ENCODE peak calls at places on chromosome 17, in eight cellular contexts. One of them, this sample, is unnamed.

GRCh38 chr17:10512856-10513255 is 5.5 kb downstream of the MYH1 start:
- DNase-seq in GM23338: no peak
- DNase-seq in CD8-positive, alpha-beta T cell: no peak
- DNase-seq in naive thymus-derived CD4-positive, alpha-beta T cell: no peak
- DNase-seq in A549: no peak
- DNase-seq in upper lobe of right lung: no peak
- DNase-seq in dorsolateral prefrontal cortex: no peak
- DNase-seq in esophagus muscularis mucosa: no peak
- DNase-seq in this sample: no peak

GRCh38 chr17:64688481-64688880 is 26.4 kb upstream of the SMURF2 start:
- DNase-seq in GM23338: no peak
- DNase-seq in upper lobe of right lung: no peak
- DNase-seq in naive thymus-derived CD4-positive, alpha-beta T cell: no peak
- DNase-seq in A549: no peak
- DNase-seq in CD8-positive, alpha-beta T cell: no peak
- DNase-seq in esophagus muscularis mucosa: no peak
- DNase-seq in dorsolateral prefrontal cortex: no peak
- DNase-seq in this sample: no peak

GRCh38 chr17:27496501-27496943 is 40.3 kb downstream of the KSR1 start:
- DNase-seq in CD8-positive, alpha-beta T cell: no peak
- DNase-seq in esophagus muscularis mucosa: no peak
- DNase-seq in dorsolateral prefrontal cortex: no peak
- DNase-seq in upper lobe of right lung: peak
- DNase-seq in GM23338: peak
- DNase-seq in naive thymus-derived CD4-positive, alpha-beta T cell: no peak
- DNase-seq in A549: peak
- DNase-seq in this sample: peak

GRCh38 chr17:6674586-6674985 is 23.0 kb downstream of the C17orf100 start:
- DNase-seq in A549: no peak
- DNase-seq in naive thymus-derived CD4-positive, alpha-beta T cell: no peak
- DNase-seq in CD8-positive, alpha-beta T cell: no peak
- DNase-seq in esophagus muscularis mucosa: no peak
- DNase-seq in upper lobe of right lung: no peak
- DNase-seq in GM23338: no peak
- DNase-seq in dorsolateral prefrontal cortex: no peak
- DNase-seq in this sample: no peak

GRCh38 chr17:47197821-47198220 is 8.7 kb upstream of the CDC27 start:
- DNase-seq in upper lobe of right lung: no peak
- DNase-seq in esophagus muscularis mucosa: no peak
- DNase-seq in A549: no peak
- DNase-seq in naive thymus-derived CD4-positive, alpha-beta T cell: no peak
- DNase-seq in dorsolateral prefrontal cortex: no peak
- DNase-seq in CD8-positive, alpha-beta T cell: no peak
- DNase-seq in GM23338: no peak
- DNase-seq in this sample: peak

GRCh38 chr17:47990962-47991731 is 20.2 kb downstream of the CDK5RAP3 start:
- DNase-seq in upper lobe of right lung: no peak
- DNase-seq in CD8-positive, alpha-beta T cell: no peak
- DNase-seq in GM23338: peak
- DNase-seq in A549: no peak
- DNase-seq in esophagus muscularis mucosa: no peak
- DNase-seq in dorsolateral prefrontal cortex: no peak
- DNase-seq in naive thymus-derived CD4-positive, alpha-beta T cell: no peak
- DNase-seq in this sample: peak

GRCh38 chr17:28057731-28058246 is 15.3 kb downstream of the NLK start:
- DNase-seq in A549: peak
- DNase-seq in naive thymus-derived CD4-positive, alpha-beta T cell: no peak
- DNase-seq in upper lobe of right lung: no peak
- DNase-seq in GM23338: no peak
- DNase-seq in CD8-positive, alpha-beta T cell: no peak
- DNase-seq in dorsolateral prefrontal cortex: no peak
- DNase-seq in esophagus muscularis mucosa: no peak
- DNase-seq in this sample: peak

GRCh38 chr17:8941520-8941919 is 24.0 kb downstream of the PIK3R5 start:
- DNase-seq in GM23338: no peak
- DNase-seq in CD8-positive, alpha-beta T cell: peak
- DNase-seq in dorsolateral prefrontal cortex: no peak
- DNase-seq in A549: no peak
- DNase-seq in esophagus muscularis mucosa: no peak
- DNase-seq in naive thymus-derived CD4-positive, alpha-beta T cell: no peak
- DNase-seq in upper lobe of right lung: peak
- DNase-seq in this sample: no peak

GRCh38 chr17:47724705-47725104 is 8.3 kb upstream of the TBX21 start:
- DNase-seq in dorsolateral prefrontal cortex: no peak
- DNase-seq in A549: no peak
- DNase-seq in GM23338: no peak
- DNase-seq in esophagus muscularis mucosa: no peak
- DNase-seq in naive thymus-derived CD4-positive, alpha-beta T cell: no peak
- DNase-seq in upper lobe of right lung: no peak
- DNase-seq in CD8-positive, alpha-beta T cell: no peak
- DNase-seq in this sample: no peak

GRCh38 chr17:38751144-38751802 is 1.3 kb upstream of the PSMB3 start:
- DNase-seq in esophagus muscularis mucosa: no peak
- DNase-seq in naive thymus-derived CD4-positive, alpha-beta T cell: no peak
- DNase-seq in dorsolateral prefrontal cortex: no peak
- DNase-seq in A549: peak
- DNase-seq in GM23338: no peak
- DNase-seq in CD8-positive, alpha-beta T cell: no peak
- DNase-seq in upper lobe of right lung: no peak
- DNase-seq in this sample: peak

GRCh38 chr17:74211141-74211928 is 2.0 kb upstream of the TTYH2 start:
- DNase-seq in dorsolateral prefrontal cortex: no peak
- DNase-seq in CD8-positive, alpha-beta T cell: no peak
- DNase-seq in esophagus muscularis mucosa: no peak
- DNase-seq in A549: no peak
- DNase-seq in naive thymus-derived CD4-positive, alpha-beta T cell: no peak
- DNase-seq in GM23338: peak
- DNase-seq in upper lobe of right lung: no peak
- DNase-seq in this sample: peak

GRCh38 chr17:78495634-78496033 is 81.6 kb downstream of the DNAH17 start:
- DNase-seq in upper lobe of right lung: peak
- DNase-seq in esophagus muscularis mucosa: no peak
- DNase-seq in A549: no peak
- DNase-seq in GM23338: no peak
- DNase-seq in dorsolateral prefrontal cortex: no peak
- DNase-seq in naive thymus-derived CD4-positive, alpha-beta T cell: no peak
- DNase-seq in CD8-positive, alpha-beta T cell: no peak
- DNase-seq in this sample: no peak

GRCh38 chr17:49361129-49361901 is 735 bp downstream of the ZNF652 start:
- DNase-seq in CD8-positive, alpha-beta T cell: peak
- DNase-seq in dorsolateral prefrontal cortex: peak
- DNase-seq in naive thymus-derived CD4-positive, alpha-beta T cell: peak
- DNase-seq in esophagus muscularis mucosa: no peak
- DNase-seq in A549: peak
- DNase-seq in GM23338: peak
- DNase-seq in upper lobe of right lung: peak
- DNase-seq in this sample: peak

GRCh38 chr17:47621293-47622178 is 28.2 kb upstream of the KPNB1 start:
- DNase-seq in A549: peak
- DNase-seq in naive thymus-derived CD4-positive, alpha-beta T cell: no peak
- DNase-seq in upper lobe of right lung: no peak
- DNase-seq in GM23338: peak
- DNase-seq in esophagus muscularis mucosa: no peak
- DNase-seq in dorsolateral prefrontal cortex: peak
- DNase-seq in CD8-positive, alpha-beta T cell: no peak
- DNase-seq in this sample: peak

GRCh38 chr17:36545093-36545464 is 360 bp downstream of the GGNBP2 start:
- DNase-seq in GM23338: no peak
- DNase-seq in CD8-positive, alpha-beta T cell: no peak
- DNase-seq in esophagus muscularis mucosa: peak
- DNase-seq in upper lobe of right lung: no peak
- DNase-seq in dorsolateral prefrontal cortex: no peak
- DNase-seq in naive thymus-derived CD4-positive, alpha-beta T cell: no peak
- DNase-seq in A549: no peak
- DNase-seq in this sample: no peak

GRCh38 chr17:2693561-2694380 is 17.8 kb downstream of the CLUH start:
- DNase-seq in upper lobe of right lung: peak
- DNase-seq in A549: no peak
- DNase-seq in CD8-positive, alpha-beta T cell: no peak
- DNase-seq in dorsolateral prefrontal cortex: peak
- DNase-seq in GM23338: no peak
- DNase-seq in esophagus muscularis mucosa: no peak
- DNase-seq in naive thymus-derived CD4-positive, alpha-beta T cell: no peak
- DNase-seq in this sample: no peak

GRCh38 chr17:57915980-57916757 is 39.0 kb downstream of the CUEDC1 start:
- DNase-seq in CD8-positive, alpha-beta T cell: no peak
- DNase-seq in esophagus muscularis mucosa: no peak
- DNase-seq in naive thymus-derived CD4-positive, alpha-beta T cell: no peak
- DNase-seq in upper lobe of right lung: no peak
- DNase-seq in A549: no peak
- DNase-seq in GM23338: peak
- DNase-seq in dorsolateral prefrontal cortex: no peak
- DNase-seq in this sample: peak

GRCh38 chr17:2994441-2994840 is 69.0 kb downstream of the OR1D5 start:
- DNase-seq in CD8-positive, alpha-beta T cell: no peak
- DNase-seq in esophagus muscularis mucosa: no peak
- DNase-seq in A549: no peak
- DNase-seq in dorsolateral prefrontal cortex: no peak
- DNase-seq in upper lobe of right lung: peak
- DNase-seq in GM23338: no peak
- DNase-seq in naive thymus-derived CD4-positive, alpha-beta T cell: no peak
- DNase-seq in this sample: no peak

GRCh38 chr17:28528329-28529011 is 22.3 kb downstream of the FOXN1 start:
- DNase-seq in A549: no peak
- DNase-seq in CD8-positive, alpha-beta T cell: no peak
- DNase-seq in esophagus muscularis mucosa: no peak
- DNase-seq in naive thymus-derived CD4-positive, alpha-beta T cell: no peak
- DNase-seq in upper lobe of right lung: no peak
- DNase-seq in dorsolateral prefrontal cortex: no peak
- DNase-seq in GM23338: peak
- DNase-seq in this sample: no peak

GRCh38 chr17:60390223-60390622 is 1.7 kb downstream of the USP32 start:
- DNase-seq in A549: no peak
- DNase-seq in CD8-positive, alpha-beta T cell: no peak
- DNase-seq in upper lobe of right lung: no peak
- DNase-seq in GM23338: no peak
- DNase-seq in naive thymus-derived CD4-positive, alpha-beta T cell: no peak
- DNase-seq in dorsolateral prefrontal cortex: no peak
- DNase-seq in esophagus muscularis mucosa: no peak
- DNase-seq in this sample: no peak
- H3K4me3 ChIP-seq in A549: peak
- H3K4me3 ChIP-seq in CD8-positive, alpha-beta T cell: no peak
- H3K4me3 ChIP-seq in upper lobe of right lung: peak
- H3K4me3 ChIP-seq in GM23338: peak
- H3K4me3 ChIP-seq in naive thymus-derived CD4-positive, alpha-beta T cell: no peak
- H3K4me3 ChIP-seq in dorsolateral prefrontal cortex: peak
- H3K4me3 ChIP-seq in esophagus muscularis mucosa: peak
- H3K4me3 ChIP-seq in this sample: no peak

DNA sequence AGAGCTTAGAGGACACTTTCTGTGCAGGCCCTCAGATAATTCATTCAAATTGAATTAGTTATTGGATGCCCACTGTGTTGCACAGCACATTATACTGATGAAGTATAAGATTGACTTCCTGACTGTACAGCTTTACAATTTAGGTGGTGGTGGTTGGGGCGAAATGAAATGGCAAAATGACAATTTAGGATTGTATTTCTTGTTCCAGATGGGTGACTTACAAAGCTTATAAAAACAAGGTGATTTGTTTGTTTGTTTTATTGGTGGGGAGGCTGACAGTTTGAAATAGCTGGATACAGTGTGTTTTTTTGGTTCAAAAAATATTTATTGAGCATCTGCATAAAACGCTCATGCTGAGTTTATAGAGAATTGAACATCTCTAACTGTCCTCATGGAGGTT is 1.6 kb downstream of the MAP2K4 start:
- DNase-seq in CD8-positive, alpha-beta T cell: no peak
- DNase-seq in dorsolateral prefrontal cortex: no peak
- DNase-seq in esophagus muscularis mucosa: no peak
- DNase-seq in upper lobe of right lung: no peak
- DNase-seq in naive thymus-derived CD4-positive, alpha-beta T cell: no peak
- DNase-seq in A549: no peak
- DNase-seq in GM23338: no peak
- DNase-seq in this sample: no peak
- H3K4me3 ChIP-seq in CD8-positive, alpha-beta T cell: no peak
- H3K4me3 ChIP-seq in dorsolateral prefrontal cortex: no peak
- H3K4me3 ChIP-seq in esophagus muscularis mucosa: no peak
- H3K4me3 ChIP-seq in upper lobe of right lung: no peak
- H3K4me3 ChIP-seq in naive thymus-derived CD4-positive, alpha-beta T cell: no peak
- H3K4me3 ChIP-seq in A549: peak
- H3K4me3 ChIP-seq in GM23338: peak
- H3K4me3 ChIP-seq in this sample: no peak

GRCh38 chr17:29621751-29622194 is 939 bp downstream of the CORO6 start:
- DNase-seq in naive thymus-derived CD4-positive, alpha-beta T cell: no peak
- DNase-seq in upper lobe of right lung: no peak
- DNase-seq in dorsolateral prefrontal cortex: no peak
- DNase-seq in GM23338: no peak
- DNase-seq in A549: no peak
- DNase-seq in CD8-positive, alpha-beta T cell: no peak
- DNase-seq in esophagus muscularis mucosa: no peak
- DNase-seq in this sample: no peak
- H3K4me3 ChIP-seq in naive thymus-derived CD4-positive, alpha-beta T cell: peak
- H3K4me3 ChIP-seq in upper lobe of right lung: peak
- H3K4me3 ChIP-seq in dorsolateral prefrontal cortex: peak
- H3K4me3 ChIP-seq in GM23338: peak
- H3K4me3 ChIP-seq in A549: peak
- H3K4me3 ChIP-seq in CD8-positive, alpha-beta T cell: no peak
- H3K4me3 ChIP-seq in esophagus muscularis mucosa: peak
- H3K4me3 ChIP-seq in this sample: no peak

DNA sequence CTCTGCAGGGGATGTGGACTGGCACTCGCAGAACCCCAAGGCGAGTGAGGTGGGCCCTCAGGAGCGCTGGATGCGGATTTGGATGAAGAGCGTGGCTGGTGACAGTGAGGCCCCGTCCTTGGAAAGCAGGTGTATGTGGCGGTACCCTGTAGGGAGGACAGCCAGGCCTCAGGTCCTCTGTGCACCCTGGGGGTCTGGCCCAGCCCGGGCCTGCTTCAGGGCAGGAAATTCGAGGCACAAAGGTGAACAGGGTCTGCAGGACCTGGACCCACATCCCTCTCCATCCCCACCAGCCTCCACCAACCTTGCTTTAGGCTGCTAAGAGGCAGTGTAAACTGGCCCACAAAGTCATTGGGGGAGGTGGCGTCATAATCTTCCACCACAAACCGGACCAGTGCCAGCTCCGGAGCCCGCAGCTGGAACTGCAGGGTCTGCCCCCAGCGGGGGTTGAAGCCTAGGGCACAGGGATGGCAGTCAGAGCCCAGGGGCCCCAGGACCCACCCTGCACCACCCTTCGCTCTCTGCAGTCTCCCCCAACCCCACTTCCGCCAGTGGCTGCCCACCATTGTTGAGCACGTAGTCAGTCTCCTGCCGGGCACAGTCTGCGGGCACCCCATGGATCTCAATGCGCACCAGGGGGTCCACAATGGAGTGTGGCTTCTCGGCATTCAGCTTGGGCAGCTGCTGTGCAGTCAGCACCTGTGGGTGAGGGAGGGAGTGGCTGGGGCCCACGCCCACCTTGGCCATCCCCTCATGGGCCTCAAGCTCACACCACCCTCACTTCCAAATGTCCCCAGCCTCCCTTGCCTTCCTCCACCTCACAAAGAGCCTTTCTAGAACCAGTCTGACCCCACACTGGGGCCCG is 19.5 kb downstream of the PLCD3 start:
- DNase-seq in A549: no peak
- DNase-seq in esophagus muscularis mucosa: no peak
- DNase-seq in dorsolateral prefrontal cortex: no peak
- DNase-seq in GM23338: no peak
- DNase-seq in naive thymus-derived CD4-positive, alpha-beta T cell: no peak
- DNase-seq in CD8-positive, alpha-beta T cell: no peak
- DNase-seq in upper lobe of right lung: no peak
- DNase-seq in this sample: no peak
- H3K4me3 ChIP-seq in A549: no peak
- H3K4me3 ChIP-seq in esophagus muscularis mucosa: no peak
- H3K4me3 ChIP-seq in dorsolateral prefrontal cortex: no peak
- H3K4me3 ChIP-seq in GM23338: no peak
- H3K4me3 ChIP-seq in naive thymus-derived CD4-positive, alpha-beta T cell: no peak
- H3K4me3 ChIP-seq in CD8-positive, alpha-beta T cell: no peak
- H3K4me3 ChIP-seq in upper lobe of right lung: no peak
- H3K4me3 ChIP-seq in this sample: no peak